ENCODE peak calls at places on chromosomes 16 and 17, in ten cellular contexts. P, Y, L, E, N, U, W, O, M and J are unnamed samples.

GRCh38 chr17:11853321-11854151 is 143.7 kb downstream of the ZNF18 start:
- DNase-seq in P (peak; percentile 18), Y (peak; percentile 30), L (no peak), E (no peak), N (no peak), U (no peak), W (no peak), O (no peak), M (no peak), J (no peak)

GRCh38 chr16:10964039-10964890 is 19.9 kb downstream of the CLEC16A start:
- DNase-seq in P (peak; percentile 63), Y (peak; percentile 67), L (no peak), E (peak; percentile 54), N (peak; percentile 85), U (peak; percentile 83), W (peak; percentile 57), O (peak; percentile 87), M (peak; percentile 89), J (peak; percentile 65)

GRCh38 chr17:48995871-48996695 is 1.1 kb upstream of the IGF2BP1 start:
- DNase-seq in P (no peak), Y (no peak), L (no peak), E (no peak), N (peak; percentile 75), U (no peak), W (no peak), O (no peak), M (no peak), J (no peak)

GRCh38 chr17:15194859-15195277 is 70.3 kb downstream of the PMP22 start:
- DNase-seq in P (no peak), Y (no peak), L (no peak), E (no peak), N (no peak), U (no peak), W (no peak), O (no peak), M (no peak), J (no peak)

GRCh38 chr17:67322039-67322787 is 44.2 kb downstream of the PSMD12 start:
- DNase-seq in P (no peak), Y (no peak), L (no peak), E (no peak), N (no peak), U (no peak), W (no peak), O (no peak), M (no peak), J (no peak)

GRCh38 chr17:13337864-13338371 is 263.8 kb downstream of the HS3ST3A1 start:
- DNase-seq in P (no peak), Y (peak; percentile 2), L (no peak), E (peak; percentile 4), N (peak; percentile 79), U (peak; percentile 88), W (peak; percentile 26), O (no peak), M (no peak), J (no peak)

GRCh38 chr17:67671492-67671891 is 46.2 kb upstream of the NOL11 start:
- DNase-seq in P (no peak), Y (no peak), L (no peak), E (no peak), N (no peak), U (no peak), W (peak; percentile 3), O (no peak), M (no peak), J (no peak)

GRCh38 chr17:58329808-58330543 is 1.4 kb upstream of the TSPOAP1 start:
- DNase-seq in P (no peak), Y (no peak), L (no peak), E (no peak), N (no peak), U (no peak), W (no peak), O (no peak), M (no peak), J (no peak)

GRCh38 chr17:45261577-45262515 is at the start of gene SPATA32:
- DNase-seq in P (no peak), Y (peak; percentile 13), L (no peak), E (peak; percentile 70), N (peak; percentile 59), U (no peak), W (no peak), O (peak; percentile 71), M (peak; percentile 74), J (peak; percentile 46)

GRCh38 chr17:80869476-80869875 is 122.2 kb upstream of the CHMP6 start:
- DNase-seq in P (no peak), Y (no peak), L (no peak), E (no peak), N (no peak), U (no peak), W (no peak), O (no peak), M (no peak), J (no peak)

GRCh38 chr16:78501744-78502143 is 402.3 kb downstream of the WWOX start:
- DNase-seq in P (no peak), Y (no peak), L (no peak), E (no peak), N (no peak), U (no peak), W (no peak), O (no peak), M (no peak), J (no peak)

GRCh38 chr17:68734911-68735310 is 133.7 kb upstream of the FAM20A start:
- DNase-seq in P (no peak), Y (no peak), L (no peak), E (no peak), N (no peak), U (no peak), W (no peak), O (no peak), M (no peak), J (no peak)

GRCh38 chr16:4260360-4260759 is 12.5 kb downstream of the TFAP4 start:
- DNase-seq in P (no peak), Y (no peak), L (no peak), E (no peak), N (no peak), U (no peak), W (peak; percentile 97), O (no peak), M (no peak), J (no peak)

GRCh38 chr17:74921045-74921681 is 1.9 kb downstream of the USH1G start:
- DNase-seq in P (no peak), Y (no peak), L (no peak), E (no peak), N (no peak), U (no peak), W (no peak), O (no peak), M (no peak), J (no peak)

GRCh38 chr17:4565209-4566141 is 5.1 kb upstream of the GGT6 start:
- DNase-seq in P (no peak), Y (peak; percentile 25), L (peak; percentile 24), E (no peak), N (peak; percentile 91), U (peak; percentile 84), W (peak; percentile 67), O (no peak), M (peak; percentile 72), J (no peak)

GRCh38 chr17:5396612-5397011 is 22.9 kb downstream of the NUP88 start:
- DNase-seq in P (no peak), Y (no peak), L (no peak), E (no peak), N (peak; percentile 57), U (no peak), W (no peak), O (no peak), M (no peak), J (no peak)

GRCh38 chr17:72434991-72435618 is 314.3 kb downstream of the SOX9 start:
- DNase-seq in P (no peak), Y (no peak), L (no peak), E (no peak), N (no peak), U (no peak), W (no peak), O (no peak), M (no peak), J (no peak)

GRCh38 chr16:86490859-86491642 is 19.3 kb upstream of the FOXF1 start:
- DNase-seq in P (no peak), Y (peak; percentile 50), L (no peak), E (no peak), N (peak; percentile 42), U (no peak), W (no peak), O (no peak), M (no peak), J (no peak)

GRCh38 chr17:53736516-53737274 is 86.0 kb upstream of the KIF2B start:
- DNase-seq in P (no peak), Y (no peak), L (no peak), E (no peak), N (no peak), U (no peak), W (peak; percentile 2), O (no peak), M (no peak), J (no peak)

GRCh38 chr17:76560877-76561221 is 21.0 kb downstream of the PRCD start:
- DNase-seq in P (no peak), Y (no peak), L (no peak), E (no peak), N (peak; percentile 45), U (no peak), W (no peak), O (no peak), M (no peak), J (no peak)

GRCh38 chr16:19291459-19291858 is 5.9 kb downstream of the CLEC19A start:
- DNase-seq in P (no peak), Y (peak; percentile 34), L (no peak), E (no peak), N (peak; percentile 3), U (peak; percentile 3), W (no peak), O (no peak), M (no peak), J (no peak)

GRCh38 chr16:59341368-59341767 is 607.3 kb upstream of the GOT2 start:
- DNase-seq in P (no peak), Y (no peak), L (no peak), E (no peak), N (no peak), U (no peak), W (no peak), O (no peak), M (no peak), J (no peak)

GRCh38 chr17:16304832-16305231 is 48.4 kb downstream of the CENPV start:
- DNase-seq in P (no peak), Y (no peak), L (no peak), E (no peak), N (peak; percentile 57), U (peak; percentile 42), W (peak; percentile 9), O (no peak), M (no peak), J (no peak)

GRCh38 chr17:31318298-31319190 is 2.9 kb downstream of the EVI2A start:
- DNase-seq in P (peak; percentile 35), Y (peak; percentile 65), L (no peak), E (no peak), N (peak; percentile 14), U (peak; percentile 87), W (no peak), O (peak; percentile 30), M (peak; percentile 79), J (no peak)

GRCh38 chr16:79707867-79708266 is 107.3 kb upstream of the MAF start:
- DNase-seq in P (no peak), Y (no peak), L (no peak), E (no peak), N (no peak), U (peak; percentile 40), W (no peak), O (peak; percentile 59), M (peak; percentile 84), J (no peak)

GRCh38 chr16:85829266-85829665 is 29.8 kb downstream of the COX4I1 start:
- DNase-seq in P (no peak), Y (no peak), L (no peak), E (no peak), N (no peak), U (no peak), W (no peak), O (no peak), M (no peak), J (no peak)

GRCh38 chr17:49076575-49077384 is 55.8 kb upstream of the B4GALNT2 start:
- DNase-seq in P (no peak), Y (no peak), L (no peak), E (no peak), N (peak; percentile 90), U (peak; percentile 93), W (no peak), O (no peak), M (no peak), J (no peak)

GRCh38 chr16:11329080-11329491 is 16.2 kb upstream of the RMI2 start:
- DNase-seq in P (no peak), Y (no peak), L (no peak), E (no peak), N (peak; percentile 52), U (peak; percentile 49), W (no peak), O (no peak), M (no peak), J (no peak)